ENCODE peak calls at places on chromosome 2, in six cellular contexts. One of them, this sample, is unnamed.

GRCh38 chr2:126744640-126745039 is 88.7 kb downstream of the GYPC start:
- DNase-seq in foreskin fibroblast: no peak
- DNase-seq in HFF-Myc: no peak
- DNase-seq in tibial artery: no peak
- DNase-seq in naive B cell: no peak
- DNase-seq in ACHN: no peak
- DNase-seq in this sample: no peak

GRCh38 chr2:67455219-67456142 is 58.3 kb downstream of the ETAA1 start:
- DNase-seq in foreskin fibroblast: no peak
- DNase-seq in HFF-Myc: no peak
- DNase-seq in tibial artery: no peak
- DNase-seq in naive B cell: no peak
- DNase-seq in ACHN: no peak
- DNase-seq in this sample: no peak

GRCh38 chr2:68747918-68748317 is 13.3 kb downstream of the ARHGAP25 start:
- DNase-seq in foreskin fibroblast: no peak
- DNase-seq in HFF-Myc: no peak
- DNase-seq in tibial artery: no peak
- DNase-seq in naive B cell: no peak
- DNase-seq in ACHN: no peak
- DNase-seq in this sample: no peak

GRCh38 chr2:10234409-10235094 is 68.2 kb upstream of the HPCAL1 start:
- DNase-seq in foreskin fibroblast: no peak
- DNase-seq in HFF-Myc: no peak
- DNase-seq in tibial artery: no peak
- DNase-seq in naive B cell: no peak
- DNase-seq in ACHN: no peak
- DNase-seq in this sample: no peak

GRCh38 chr2:30670453-30670852 is 136.8 kb downstream of the CAPN13 start:
- DNase-seq in foreskin fibroblast: no peak
- DNase-seq in HFF-Myc: no peak
- DNase-seq in tibial artery: no peak
- DNase-seq in naive B cell: no peak
- DNase-seq in ACHN: no peak
- DNase-seq in this sample: no peak

GRCh38 chr2:229245013-229245412 is 26.1 kb downstream of the PID1 start:
- DNase-seq in foreskin fibroblast: peak
- DNase-seq in HFF-Myc: no peak
- DNase-seq in tibial artery: no peak
- DNase-seq in naive B cell: no peak
- DNase-seq in ACHN: no peak
- DNase-seq in this sample: no peak

GRCh38 chr2:207467716-207468347 is 61.9 kb upstream of the CREB1 start:
- DNase-seq in foreskin fibroblast: peak
- DNase-seq in HFF-Myc: peak
- DNase-seq in tibial artery: no peak
- DNase-seq in naive B cell: no peak
- DNase-seq in ACHN: no peak
- DNase-seq in this sample: peak

GRCh38 chr2:28150211-28150879 is 242.3 kb upstream of the FOSL2 start:
- DNase-seq in foreskin fibroblast: no peak
- DNase-seq in HFF-Myc: no peak
- DNase-seq in tibial artery: no peak
- DNase-seq in naive B cell: no peak
- DNase-seq in ACHN: no peak
- DNase-seq in this sample: no peak

GRCh38 chr2:223222397-223222796 is 170.4 kb downstream of the KCNE4 start:
- DNase-seq in foreskin fibroblast: no peak
- DNase-seq in HFF-Myc: no peak
- DNase-seq in tibial artery: no peak
- DNase-seq in naive B cell: no peak
- DNase-seq in ACHN: no peak
- DNase-seq in this sample: no peak

GRCh38 chr2:120499784-120500495 is 154.0 kb downstream of the INHBB start:
- DNase-seq in foreskin fibroblast: no peak
- DNase-seq in HFF-Myc: no peak
- DNase-seq in tibial artery: no peak
- DNase-seq in naive B cell: no peak
- DNase-seq in ACHN: no peak
- DNase-seq in this sample: no peak

GRCh38 chr2:98691307-98691706 is 39.6 kb downstream of the MGAT4A start:
- DNase-seq in foreskin fibroblast: no peak
- DNase-seq in HFF-Myc: peak
- DNase-seq in tibial artery: no peak
- DNase-seq in naive B cell: no peak
- DNase-seq in ACHN: peak
- DNase-seq in this sample: no peak

GRCh38 chr2:231370749-231371429 is 24.6 kb upstream of the B3GNT7 start:
- DNase-seq in foreskin fibroblast: no peak
- DNase-seq in HFF-Myc: no peak
- DNase-seq in tibial artery: no peak
- DNase-seq in naive B cell: no peak
- DNase-seq in ACHN: no peak
- DNase-seq in this sample: no peak

GRCh38 chr2:212794471-212794870 is 255.9 kb upstream of the ERBB4 start:
- DNase-seq in foreskin fibroblast: no peak
- DNase-seq in HFF-Myc: no peak
- DNase-seq in tibial artery: no peak
- DNase-seq in naive B cell: no peak
- DNase-seq in ACHN: no peak
- DNase-seq in this sample: no peak

GRCh38 chr2:101197814-101198213 is 46.6 kb upstream of the TBC1D8 start:
- DNase-seq in foreskin fibroblast: no peak
- DNase-seq in HFF-Myc: no peak
- DNase-seq in tibial artery: no peak
- DNase-seq in naive B cell: no peak
- DNase-seq in ACHN: no peak
- DNase-seq in this sample: no peak

GRCh38 chr2:23037596-23037995 is 347.4 kb upstream of the KLHL29 start:
- DNase-seq in foreskin fibroblast: no peak
- DNase-seq in HFF-Myc: no peak
- DNase-seq in tibial artery: no peak
- DNase-seq in naive B cell: no peak
- DNase-seq in ACHN: no peak
- DNase-seq in this sample: no peak

GRCh38 chr2:45009928-45010705 is 865 bp upstream of the SIX2 start:
- DNase-seq in foreskin fibroblast: peak
- DNase-seq in HFF-Myc: no peak
- DNase-seq in tibial artery: peak
- DNase-seq in naive B cell: no peak
- DNase-seq in ACHN: peak
- DNase-seq in this sample: peak

GRCh38 chr2:44623622-44624351 is 262.0 kb downstream of the CAMKMT start:
- DNase-seq in foreskin fibroblast: no peak
- DNase-seq in HFF-Myc: no peak
- DNase-seq in tibial artery: no peak
- DNase-seq in naive B cell: no peak
- DNase-seq in ACHN: no peak
- DNase-seq in this sample: no peak

GRCh38 chr2:233713262-233713615 is 532 bp downstream of the UGT1A5 start:
- DNase-seq in foreskin fibroblast: no peak
- DNase-seq in HFF-Myc: no peak
- DNase-seq in tibial artery: no peak
- DNase-seq in naive B cell: no peak
- DNase-seq in ACHN: no peak
- DNase-seq in this sample: no peak

GRCh38 chr2:118557016-118557415 is 290.4 kb downstream of the EN1 start:
- DNase-seq in foreskin fibroblast: no peak
- DNase-seq in HFF-Myc: no peak
- DNase-seq in tibial artery: no peak
- DNase-seq in naive B cell: no peak
- DNase-seq in ACHN: no peak
- DNase-seq in this sample: no peak

GRCh38 chr2:240451108-240451611 is 15.7 kb downstream of the GPC1 start:
- DNase-seq in foreskin fibroblast: no peak
- DNase-seq in HFF-Myc: no peak
- DNase-seq in tibial artery: no peak
- DNase-seq in naive B cell: no peak
- DNase-seq in ACHN: no peak
- DNase-seq in this sample: no peak

GRCh38 chr2:120788349-120788700 is 52.7 kb downstream of the GLI2 start:
- DNase-seq in foreskin fibroblast: no peak
- DNase-seq in HFF-Myc: no peak
- DNase-seq in tibial artery: no peak
- DNase-seq in naive B cell: no peak
- DNase-seq in ACHN: no peak
- DNase-seq in this sample: no peak

GRCh38 chr2:221640686-221641085 is 68.6 kb upstream of the EPHA4 start:
- DNase-seq in foreskin fibroblast: no peak
- DNase-seq in HFF-Myc: no peak
- DNase-seq in tibial artery: no peak
- DNase-seq in naive B cell: no peak
- DNase-seq in ACHN: no peak
- DNase-seq in this sample: no peak

GRCh38 chr2:52821631-52822030 is 946.0 kb upstream of the CHAC2 start:
- DNase-seq in foreskin fibroblast: no peak
- DNase-seq in HFF-Myc: no peak
- DNase-seq in tibial artery: no peak
- DNase-seq in naive B cell: no peak
- DNase-seq in ACHN: peak
- DNase-seq in this sample: no peak

GRCh38 chr2:172931923-172932520 is 143.6 kb upstream of the MAP3K20 start:
- DNase-seq in foreskin fibroblast: peak
- DNase-seq in HFF-Myc: peak
- DNase-seq in tibial artery: peak
- DNase-seq in naive B cell: peak
- DNase-seq in ACHN: peak
- DNase-seq in this sample: peak

GRCh38 chr2:241478166-241478565 is 30.2 kb downstream of the STK25 start:
- DNase-seq in foreskin fibroblast: no peak
- DNase-seq in HFF-Myc: no peak
- DNase-seq in tibial artery: no peak
- DNase-seq in naive B cell: no peak
- DNase-seq in ACHN: no peak
- DNase-seq in this sample: no peak

GRCh38 chr2:65017335-65017734 is 28.1 kb downstream of the SLC1A4 start:
- DNase-seq in foreskin fibroblast: no peak
- DNase-seq in HFF-Myc: no peak
- DNase-seq in tibial artery: no peak
- DNase-seq in naive B cell: peak
- DNase-seq in ACHN: no peak
- DNase-seq in this sample: no peak

GRCh38 chr2:198143793-198144192 is 339.4 kb downstream of the PLCL1 start:
- DNase-seq in foreskin fibroblast: no peak
- DNase-seq in HFF-Myc: no peak
- DNase-seq in tibial artery: no peak
- DNase-seq in naive B cell: no peak
- DNase-seq in ACHN: no peak
- DNase-seq in this sample: no peak

GRCh38 chr2:47336259-47337238 is 66.4 kb upstream of the MSH2 start:
- DNase-seq in foreskin fibroblast: no peak
- DNase-seq in HFF-Myc: no peak
- DNase-seq in tibial artery: no peak
- DNase-seq in naive B cell: peak
- DNase-seq in ACHN: no peak
- DNase-seq in this sample: no peak

GRCh38 chr2:144513388-144514100 is 6.4 kb downstream of the ZEB2 start:
- DNase-seq in foreskin fibroblast: peak
- DNase-seq in HFF-Myc: no peak
- DNase-seq in tibial artery: peak
- DNase-seq in naive B cell: no peak
- DNase-seq in ACHN: peak
- DNase-seq in this sample: no peak

GRCh38 chr2:214960677-214961076 is 151.2 kb upstream of the BARD1 start:
- DNase-seq in foreskin fibroblast: no peak
- DNase-seq in HFF-Myc: no peak
- DNase-seq in tibial artery: no peak
- DNase-seq in naive B cell: no peak
- DNase-seq in ACHN: peak
- DNase-seq in this sample: no peak

GRCh38 chr2:240934701-240935100 is 28.6 kb downstream of the CROCC2 start:
- DNase-seq in foreskin fibroblast: no peak
- DNase-seq in HFF-Myc: no peak
- DNase-seq in tibial artery: peak
- DNase-seq in naive B cell: no peak
- DNase-seq in ACHN: no peak
- DNase-seq in this sample: no peak

GRCh38 chr2:152200562-152201465 is 25.3 kb upstream of the STAM2 start:
- DNase-seq in foreskin fibroblast: peak
- DNase-seq in HFF-Myc: peak
- DNase-seq in tibial artery: peak
- DNase-seq in naive B cell: no peak
- DNase-seq in ACHN: peak
- DNase-seq in this sample: peak

GRCh38 chr2:239756392-239757153 is 268.6 kb downstream of the NDUFA10 start:
- DNase-seq in foreskin fibroblast: no peak
- DNase-seq in HFF-Myc: no peak
- DNase-seq in tibial artery: peak
- DNase-seq in naive B cell: no peak
- DNase-seq in ACHN: no peak
- DNase-seq in this sample: no peak